ENCODE peak calls at places on chromosome 3, in ten cellular contexts. One of them, this sample, is unnamed.

GRCh38 chr3:40178012-40178594 is 131.4 kb upstream of the EIF1B start:
- DNase-seq in nephron progenitor cell: no peak
- DNase-seq in body of pancreas: no peak
- DNase-seq in mesothelial cell of epicardium: no peak
- DNase-seq in endothelial cell: no peak
- DNase-seq in epithelial cell of esophagus: no peak
- DNase-seq in RWPE1: no peak
- DNase-seq in psoas muscle: no peak
- DNase-seq in esophagus muscularis mucosa: no peak
- DNase-seq in MCF 10A: no peak
- DNase-seq in this sample: no peak

GRCh38 chr3:179450901-179451334 is 352 bp downstream of the GNB4 start:
- DNase-seq in epithelial cell of esophagus: no peak
- DNase-seq in RWPE1: peak
- DNase-seq in body of pancreas: peak
- DNase-seq in psoas muscle: peak
- DNase-seq in mesothelial cell of epicardium: no peak
- DNase-seq in nephron progenitor cell: no peak
- DNase-seq in MCF 10A: peak
- DNase-seq in endothelial cell: peak
- DNase-seq in esophagus muscularis mucosa: no peak
- DNase-seq in this sample: no peak

GRCh38 chr3:19899264-19899663 is 34.8 kb downstream of the EFHB start:
- DNase-seq in nephron progenitor cell: no peak
- DNase-seq in psoas muscle: no peak
- DNase-seq in epithelial cell of esophagus: no peak
- DNase-seq in endothelial cell: no peak
- DNase-seq in esophagus muscularis mucosa: no peak
- DNase-seq in MCF 10A: no peak
- DNase-seq in RWPE1: no peak
- DNase-seq in body of pancreas: no peak
- DNase-seq in mesothelial cell of epicardium: no peak
- DNase-seq in this sample: no peak

GRCh38 chr3:13612829-13613228 is 63.9 kb downstream of the FBLN2 start:
- DNase-seq in RWPE1: no peak
- DNase-seq in nephron progenitor cell: no peak
- DNase-seq in esophagus muscularis mucosa: no peak
- DNase-seq in psoas muscle: peak
- DNase-seq in MCF 10A: no peak
- DNase-seq in endothelial cell: no peak
- DNase-seq in epithelial cell of esophagus: peak
- DNase-seq in mesothelial cell of epicardium: no peak
- DNase-seq in body of pancreas: peak
- DNase-seq in this sample: no peak

GRCh38 chr3:104594491-104594890 is 772.2 kb upstream of the ALCAM start:
- DNase-seq in epithelial cell of esophagus: no peak
- DNase-seq in nephron progenitor cell: no peak
- DNase-seq in psoas muscle: no peak
- DNase-seq in esophagus muscularis mucosa: no peak
- DNase-seq in endothelial cell: no peak
- DNase-seq in MCF 10A: no peak
- DNase-seq in RWPE1: no peak
- DNase-seq in body of pancreas: no peak
- DNase-seq in mesothelial cell of epicardium: no peak
- DNase-seq in this sample: no peak

GRCh38 chr3:124117486-124117885 is 125.6 kb upstream of the ROPN1 start:
- DNase-seq in MCF 10A: peak
- DNase-seq in psoas muscle: no peak
- DNase-seq in RWPE1: no peak
- DNase-seq in epithelial cell of esophagus: peak
- DNase-seq in body of pancreas: no peak
- DNase-seq in nephron progenitor cell: no peak
- DNase-seq in mesothelial cell of epicardium: no peak
- DNase-seq in endothelial cell: no peak
- DNase-seq in esophagus muscularis mucosa: no peak
- DNase-seq in this sample: no peak

GRCh38 chr3:3648961-3649360 is 150.3 kb upstream of the LRRN1 start:
- DNase-seq in nephron progenitor cell: no peak
- DNase-seq in MCF 10A: no peak
- DNase-seq in endothelial cell: no peak
- DNase-seq in body of pancreas: no peak
- DNase-seq in epithelial cell of esophagus: no peak
- DNase-seq in esophagus muscularis mucosa: peak
- DNase-seq in mesothelial cell of epicardium: no peak
- DNase-seq in psoas muscle: no peak
- DNase-seq in RWPE1: no peak
- DNase-seq in this sample: no peak

GRCh38 chr3:160090653-160091052 is 102.0 kb downstream of the IL12A start:
- DNase-seq in nephron progenitor cell: no peak
- DNase-seq in mesothelial cell of epicardium: no peak
- DNase-seq in psoas muscle: no peak
- DNase-seq in MCF 10A: no peak
- DNase-seq in esophagus muscularis mucosa: no peak
- DNase-seq in endothelial cell: no peak
- DNase-seq in epithelial cell of esophagus: peak
- DNase-seq in body of pancreas: no peak
- DNase-seq in RWPE1: no peak
- DNase-seq in this sample: no peak

GRCh38 chr3:52339612-52340011 is 23.5 kb downstream of the DNAH1 start:
- DNase-seq in body of pancreas: peak
- DNase-seq in psoas muscle: peak
- DNase-seq in epithelial cell of esophagus: peak
- DNase-seq in mesothelial cell of epicardium: no peak
- DNase-seq in MCF 10A: peak
- DNase-seq in endothelial cell: peak
- DNase-seq in nephron progenitor cell: peak
- DNase-seq in RWPE1: peak
- DNase-seq in esophagus muscularis mucosa: no peak
- DNase-seq in this sample: no peak

GRCh38 chr3:112976001-112976400 is 1.1 kb upstream of the CD200R1 start:
- DNase-seq in esophagus muscularis mucosa: no peak
- DNase-seq in nephron progenitor cell: no peak
- DNase-seq in endothelial cell: no peak
- DNase-seq in epithelial cell of esophagus: no peak
- DNase-seq in mesothelial cell of epicardium: no peak
- DNase-seq in RWPE1: no peak
- DNase-seq in body of pancreas: no peak
- DNase-seq in MCF 10A: no peak
- DNase-seq in psoas muscle: no peak
- DNase-seq in this sample: no peak

GRCh38 chr3:171978390-171978789 is 61.0 kb upstream of the FNDC3B start:
- DNase-seq in endothelial cell: no peak
- DNase-seq in MCF 10A: no peak
- DNase-seq in mesothelial cell of epicardium: no peak
- DNase-seq in esophagus muscularis mucosa: no peak
- DNase-seq in nephron progenitor cell: no peak
- DNase-seq in epithelial cell of esophagus: no peak
- DNase-seq in body of pancreas: no peak
- DNase-seq in RWPE1: no peak
- DNase-seq in psoas muscle: no peak
- DNase-seq in this sample: no peak

GRCh38 chr3:40992023-40992422 is 207.3 kb upstream of the CTNNB1 start:
- DNase-seq in psoas muscle: no peak
- DNase-seq in MCF 10A: peak
- DNase-seq in esophagus muscularis mucosa: no peak
- DNase-seq in mesothelial cell of epicardium: no peak
- DNase-seq in epithelial cell of esophagus: peak
- DNase-seq in nephron progenitor cell: no peak
- DNase-seq in body of pancreas: no peak
- DNase-seq in endothelial cell: no peak
- DNase-seq in RWPE1: peak
- DNase-seq in this sample: no peak

GRCh38 chr3:186277268-186277909 is 84.6 kb downstream of the DGKG start:
- DNase-seq in nephron progenitor cell: no peak
- DNase-seq in body of pancreas: peak
- DNase-seq in epithelial cell of esophagus: peak
- DNase-seq in psoas muscle: no peak
- DNase-seq in esophagus muscularis mucosa: no peak
- DNase-seq in RWPE1: peak
- DNase-seq in mesothelial cell of epicardium: no peak
- DNase-seq in endothelial cell: peak
- DNase-seq in MCF 10A: peak
- DNase-seq in this sample: no peak
- TF ChIP-seq CTCF in nephron progenitor cell: peak
- TF ChIP-seq CTCF in body of pancreas: peak
- TF ChIP-seq CTCF in epithelial cell of esophagus: peak
- TF ChIP-seq CTCF in psoas muscle: peak
- TF ChIP-seq CTCF in esophagus muscularis mucosa: peak
- TF ChIP-seq CTCF in RWPE1: peak
- TF ChIP-seq CTCF in mesothelial cell of epicardium: no peak
- TF ChIP-seq CTCF in endothelial cell: no peak
- TF ChIP-seq CTCF in MCF 10A: peak
- TF ChIP-seq CTCF in this sample: peak

GRCh38 chr3:50617096-50617791 is at the start of gene MAPKAPK3:
- DNase-seq in esophagus muscularis mucosa: no peak
- DNase-seq in nephron progenitor cell: no peak
- DNase-seq in mesothelial cell of epicardium: no peak
- DNase-seq in epithelial cell of esophagus: peak
- DNase-seq in RWPE1: no peak
- DNase-seq in endothelial cell: no peak
- DNase-seq in body of pancreas: peak
- DNase-seq in MCF 10A: peak
- DNase-seq in psoas muscle: peak
- DNase-seq in this sample: no peak
- TF ChIP-seq CTCF in esophagus muscularis mucosa: no peak
- TF ChIP-seq CTCF in nephron progenitor cell: no peak
- TF ChIP-seq CTCF in mesothelial cell of epicardium: no peak
- TF ChIP-seq CTCF in epithelial cell of esophagus: no peak
- TF ChIP-seq CTCF in RWPE1: no peak
- TF ChIP-seq CTCF in endothelial cell: no peak
- TF ChIP-seq CTCF in body of pancreas: no peak
- TF ChIP-seq CTCF in MCF 10A: no peak
- TF ChIP-seq CTCF in psoas muscle: no peak
- TF ChIP-seq CTCF in this sample: no peak

DNA sequence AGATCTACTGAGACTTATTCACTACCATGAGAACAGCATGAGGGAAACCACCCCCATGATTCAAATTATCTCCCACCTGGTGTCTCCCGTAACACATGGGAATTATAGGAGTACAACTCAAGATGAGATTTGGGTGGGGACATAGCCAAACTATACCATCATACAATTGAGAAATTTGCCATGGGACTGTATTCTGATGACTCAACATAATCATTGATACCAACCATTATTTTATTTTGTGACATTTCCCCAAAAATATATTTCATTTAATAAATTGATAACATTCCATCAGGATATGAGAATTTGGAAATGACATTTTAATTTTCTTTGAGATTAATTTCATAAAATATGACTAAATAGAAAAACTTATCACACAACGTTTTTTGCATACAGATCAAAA is 96.6 kb upstream of the MDFIC2 start:
- DNase-seq in epithelial cell of esophagus: no peak
- DNase-seq in RWPE1: no peak
- DNase-seq in body of pancreas: no peak
- DNase-seq in nephron progenitor cell: no peak
- DNase-seq in esophagus muscularis mucosa: no peak
- DNase-seq in mesothelial cell of epicardium: no peak
- DNase-seq in psoas muscle: no peak
- DNase-seq in MCF 10A: no peak
- DNase-seq in endothelial cell: no peak
- DNase-seq in this sample: no peak
- TF ChIP-seq CTCF in epithelial cell of esophagus: no peak
- TF ChIP-seq CTCF in RWPE1: no peak
- TF ChIP-seq CTCF in body of pancreas: no peak
- TF ChIP-seq CTCF in nephron progenitor cell: no peak
- TF ChIP-seq CTCF in esophagus muscularis mucosa: no peak
- TF ChIP-seq CTCF in mesothelial cell of epicardium: no peak
- TF ChIP-seq CTCF in psoas muscle: no peak
- TF ChIP-seq CTCF in MCF 10A: no peak
- TF ChIP-seq CTCF in endothelial cell: no peak
- TF ChIP-seq CTCF in this sample: no peak

GRCh38 chr3:5136211-5136610 is 14.1 kb downstream of the ARL8B start:
- DNase-seq in endothelial cell: no peak
- DNase-seq in epithelial cell of esophagus: no peak
- DNase-seq in mesothelial cell of epicardium: no peak
- DNase-seq in nephron progenitor cell: no peak
- DNase-seq in body of pancreas: no peak
- DNase-seq in MCF 10A: no peak
- DNase-seq in psoas muscle: no peak
- DNase-seq in esophagus muscularis mucosa: no peak
- DNase-seq in RWPE1: no peak
- DNase-seq in this sample: no peak

GRCh38 chr3:5138214-5138981 is 16.3 kb downstream of the ARL8B start:
- DNase-seq in endothelial cell: no peak
- DNase-seq in body of pancreas: no peak
- DNase-seq in psoas muscle: no peak
- DNase-seq in epithelial cell of esophagus: peak
- DNase-seq in MCF 10A: no peak
- DNase-seq in mesothelial cell of epicardium: no peak
- DNase-seq in RWPE1: no peak
- DNase-seq in esophagus muscularis mucosa: no peak
- DNase-seq in nephron progenitor cell: no peak
- DNase-seq in this sample: no peak

GRCh38 chr3:5140230-5140621 is 18.1 kb downstream of the ARL8B start:
- DNase-seq in MCF 10A: no peak
- DNase-seq in RWPE1: no peak
- DNase-seq in psoas muscle: no peak
- DNase-seq in body of pancreas: no peak
- DNase-seq in esophagus muscularis mucosa: no peak
- DNase-seq in nephron progenitor cell: no peak
- DNase-seq in endothelial cell: no peak
- DNase-seq in epithelial cell of esophagus: no peak
- DNase-seq in mesothelial cell of epicardium: no peak
- DNase-seq in this sample: no peak

GRCh38 chr3:5133689-5134088 is 11.6 kb downstream of the ARL8B start:
- DNase-seq in RWPE1: no peak
- DNase-seq in endothelial cell: no peak
- DNase-seq in body of pancreas: peak
- DNase-seq in esophagus muscularis mucosa: no peak
- DNase-seq in nephron progenitor cell: no peak
- DNase-seq in MCF 10A: no peak
- DNase-seq in epithelial cell of esophagus: no peak
- DNase-seq in mesothelial cell of epicardium: no peak
- DNase-seq in psoas muscle: no peak
- DNase-seq in this sample: no peak

DNA sequence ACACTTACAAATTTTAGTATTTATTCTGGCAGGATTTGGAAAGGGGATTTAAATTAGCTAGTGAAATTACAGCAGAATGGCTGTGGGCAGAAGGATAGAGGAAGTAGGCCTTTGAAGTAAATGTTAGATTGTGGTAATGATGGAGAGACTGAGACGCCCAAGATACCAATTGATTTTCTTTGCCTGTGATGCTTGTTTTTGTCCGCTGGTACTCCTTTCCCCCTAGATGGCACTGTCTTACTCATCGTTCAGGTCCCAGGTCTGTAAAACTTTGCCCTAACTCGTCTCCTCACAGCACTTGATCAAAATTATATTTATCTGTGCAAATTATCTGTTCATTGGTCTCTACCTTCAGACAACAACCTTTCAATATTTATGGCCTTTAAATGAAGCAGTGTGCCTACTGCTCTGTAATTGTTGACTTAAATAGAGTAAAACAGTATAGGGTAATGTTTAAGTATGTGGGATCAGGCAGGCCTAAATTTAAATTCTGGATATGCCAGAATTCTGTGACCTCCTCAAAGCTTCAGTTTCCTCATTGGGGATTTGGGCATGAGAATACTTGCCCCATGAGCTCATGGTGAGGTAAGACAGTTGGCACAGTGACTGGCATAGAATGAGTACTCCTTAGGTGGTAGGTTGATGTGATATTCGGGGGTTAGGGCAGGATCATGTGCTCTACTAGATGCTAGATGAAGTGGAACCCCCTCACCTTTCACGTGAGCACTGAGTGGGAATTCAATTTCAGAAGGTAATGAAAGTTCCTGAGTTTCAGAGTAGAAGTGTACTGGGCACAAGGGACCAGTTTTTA is 14.7 kb downstream of the ARL8B start:
- DNase-seq in RWPE1: peak
- DNase-seq in endothelial cell: no peak
- DNase-seq in psoas muscle: no peak
- DNase-seq in body of pancreas: no peak
- DNase-seq in esophagus muscularis mucosa: no peak
- DNase-seq in nephron progenitor cell: no peak
- DNase-seq in MCF 10A: peak
- DNase-seq in mesothelial cell of epicardium: no peak
- DNase-seq in epithelial cell of esophagus: peak
- DNase-seq in this sample: no peak
- TF ChIP-seq CTCF in RWPE1: peak
- TF ChIP-seq CTCF in endothelial cell: no peak
- TF ChIP-seq CTCF in psoas muscle: peak
- TF ChIP-seq CTCF in body of pancreas: peak
- TF ChIP-seq CTCF in esophagus muscularis mucosa: peak
- TF ChIP-seq CTCF in nephron progenitor cell: no peak
- TF ChIP-seq CTCF in MCF 10A: peak
- TF ChIP-seq CTCF in mesothelial cell of epicardium: no peak
- TF ChIP-seq CTCF in epithelial cell of esophagus: peak
- TF ChIP-seq CTCF in this sample: peak